ENCODE peak calls at places on chromosome 10, in four cellular contexts. J is heart left ventricle, K is HCT116, Y is breast epithelium. Q is an unnamed sample.

GRCh38 chr10:79585870-79586527 is 24.7 kb upstream of the SFTPA1 start:
- DNase-seq in J (no peak), K (no peak), Y (no peak), Q (no peak)

GRCh38 chr10:60549686-60550085 is 160.0 kb upstream of the ANK3 start:
- DNase-seq in J (no peak), K (peak; percentile 28), Y (no peak), Q (no peak)

GRCh38 chr10:73954737-73955136 is 43.2 kb upstream of the VCL start:
- DNase-seq in J (no peak), K (no peak), Y (no peak), Q (no peak)

GRCh38 chr10:132858121-132859081 is 72.5 kb upstream of the NKX6-2 start:
- DNase-seq in J (no peak), K (no peak), Y (no peak), Q (no peak)

GRCh38 chr10:112963835-112964234 is 13.8 kb downstream of the TCF7L2 start:
- DNase-seq in J (no peak), K (no peak), Y (no peak), Q (no peak)

GRCh38 chr10:122057841-122058240 is 68.9 kb downstream of the TACC2 start:
- DNase-seq in J (no peak), K (no peak), Y (no peak), Q (no peak)

GRCh38 chr10:59176241-59177030 is at the start of gene PHYHIPL:
- DNase-seq in J (peak; percentile 19), K (no peak), Y (no peak), Q (peak; percentile 53)

GRCh38 chr10:49761789-49762565 is at the start of gene OGDHL:
- DNase-seq in J (no peak), K (peak; percentile 26), Y (no peak), Q (peak; percentile 91)

GRCh38 chr10:6200588-6201510 is 1.9 kb upstream of the PFKFB3 start:
- DNase-seq in J (peak; percentile 59), K (no peak), Y (no peak), Q (peak; percentile 60)

GRCh38 chr10:77207182-77208165 is 430.1 kb downstream of the KCNMA1 start:
- DNase-seq in J (no peak), K (no peak), Y (no peak), Q (no peak)

GRCh38 chr10:62810131-62810530 is 5.6 kb downstream of the ADO start:
- DNase-seq in J (no peak), K (no peak), Y (no peak), Q (no peak)

GRCh38 chr10:62813981-62814380 is 2.2 kb downstream of the EGR2 start:
- DNase-seq in J (no peak), K (no peak), Y (no peak), Q (no peak)

GRCh38 chr10:62813453-62813852 is 2.7 kb downstream of the EGR2 start:
- DNase-seq in J (no peak), K (no peak), Y (no peak), Q (no peak)

GRCh38 chr10:62812672-62813439 is 3.3 kb downstream of the EGR2 start:
- DNase-seq in J (no peak), K (no peak), Y (no peak), Q (no peak)

DNA sequence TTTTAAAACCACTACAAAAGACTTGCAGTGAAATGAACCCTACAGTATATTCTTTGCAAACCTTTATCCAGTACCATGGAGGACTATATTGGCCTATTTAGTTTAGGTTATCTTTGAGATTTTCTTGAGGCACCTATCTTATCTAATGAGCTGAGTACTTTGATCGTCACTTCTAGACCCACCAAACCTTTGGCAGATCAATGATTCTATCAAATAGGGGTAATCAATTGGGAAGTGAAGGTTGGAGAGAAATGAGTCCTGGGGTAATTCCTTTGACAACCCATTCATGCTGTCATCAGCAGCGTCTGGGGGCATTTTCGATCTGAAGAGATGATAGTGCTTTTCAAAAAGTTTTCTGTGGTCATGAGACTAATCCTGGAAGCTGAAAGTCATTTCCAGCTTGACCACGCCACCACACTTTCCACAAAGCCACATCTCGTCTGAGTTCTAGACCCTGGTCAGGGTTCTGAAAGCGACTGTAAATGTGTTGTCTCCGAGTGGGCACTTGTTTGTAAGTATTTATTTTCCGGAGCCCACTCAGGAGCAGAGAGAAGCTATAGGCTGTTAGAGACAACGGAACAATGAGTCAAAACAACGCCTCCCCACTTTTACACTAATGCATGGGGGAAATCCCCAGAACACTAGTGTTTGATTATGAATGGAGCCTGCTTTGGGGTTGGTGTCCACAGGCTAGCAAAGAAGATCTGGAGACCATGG is 4.8 kb downstream of the EGR2 start:
- DNase-seq in J (no peak), K (no peak), Y (no peak), Q (no peak)
- TF ChIP-seq POLR2A in J (no peak), K (no peak), Y (no peak), Q (no peak)

GRCh38 chr10:201328-201771 is 66.1 kb downstream of the ZMYND11 start:
- DNase-seq in J (no peak), K (no peak), Y (no peak), Q (no peak)
- TF ChIP-seq CTCF in J (no peak), K (no peak), Y (no peak), Q (no peak)

DNA sequence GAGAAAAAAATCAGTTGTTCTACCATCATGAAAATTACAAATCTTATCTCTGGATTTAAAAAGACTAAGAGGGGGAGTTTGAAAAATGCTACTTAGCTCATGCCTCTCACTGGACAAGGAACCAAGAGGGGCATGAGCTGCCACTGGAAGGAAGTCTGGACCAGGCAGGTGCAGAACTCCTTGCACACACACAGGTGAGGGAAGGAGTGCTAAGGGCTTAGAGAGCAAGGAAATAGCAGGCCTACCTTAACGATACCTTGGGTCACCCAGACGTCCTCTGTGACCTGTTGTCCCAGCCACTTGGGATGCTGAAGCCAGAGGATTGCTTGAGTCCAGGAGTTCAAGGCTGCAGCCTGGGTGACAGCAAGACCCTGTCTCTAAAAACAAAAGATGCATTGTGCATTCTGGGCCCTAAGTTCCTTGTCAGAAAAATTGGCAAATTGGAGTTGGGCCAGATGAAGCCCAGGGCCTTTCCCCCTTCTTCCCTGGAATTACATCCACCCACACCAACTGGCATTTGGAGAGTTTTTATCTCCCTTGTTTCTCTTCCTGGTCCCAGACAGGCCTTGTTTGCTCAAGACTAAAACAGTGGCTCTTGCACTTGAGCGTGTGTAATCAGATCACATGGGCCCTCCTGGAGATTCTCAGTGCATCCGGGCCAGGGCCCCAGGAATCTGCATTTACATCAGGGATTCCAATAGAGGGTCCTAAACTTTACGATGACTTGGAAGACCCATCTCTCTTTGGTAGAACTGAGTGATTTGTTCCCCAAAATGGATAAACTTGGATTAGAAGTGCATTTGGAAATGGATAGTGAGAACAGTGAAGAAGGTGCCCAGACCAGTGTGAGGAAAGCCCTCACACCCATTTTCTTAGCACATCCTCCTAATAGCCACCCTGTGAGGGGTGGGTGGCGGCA is 3.0 kb downstream of the DDIT4 start:
- DNase-seq in J (no peak), K (peak; percentile 84), Y (peak; percentile 32), Q (no peak)
- TF ChIP-seq POLR2A in J (no peak), K (peak; percentile 93), Y (no peak), Q (no peak)

GRCh38 chr10:76086571-76087260 is 655.3 kb downstream of the LRMDA start:
- DNase-seq in J (no peak), K (no peak), Y (no peak), Q (peak; percentile 56)
- TF ChIP-seq CTCF in J (peak; percentile 12), K (peak; percentile 58), Y (peak; percentile 45), Q (peak; percentile 49)

GRCh38 chr10:21526952-21527633 is 1.6 kb upstream of the SKIDA1 start:
- DNase-seq in J (peak; percentile 84), K (no peak), Y (no peak), Q (peak; percentile 73)
- TF ChIP-seq POLR2A in J (no peak), K (no peak), Y (no peak), Q (no peak)

Q was measured in testis.